ENCODE peak calls at places on chromosome 1, in eight cellular contexts. N, U, Q, R, E, W, D and K are unnamed samples. For H3K4me1, the result is how much of the 10 kb centered on the place peaks cover.

GRCh38 chr1:222334026-222334680 is 213.8 kb downstream of the HHIPL2 start:
- DNase-seq in N (no peak), U (no peak), Q (no peak), R (no peak), E (no peak), W (no peak), D (no peak), K (no peak)

GRCh38 chr1:89980605-89981004 is 14.3 kb upstream of the ZNF326 start:
- DNase-seq in N (no peak), U (no peak), Q (no peak), R (no peak), E (no peak), W (no peak), D (no peak), K (no peak)

GRCh38 chr1:28091043-28091781 is 2.8 kb upstream of the EYA3 start:
- DNase-seq in N (peak), U (peak), Q (peak), R (peak), E (peak), W (peak), D (peak), K (peak)

GRCh38 chr1:19442150-19443096 is 42.9 kb downstream of the CAPZB start:
- DNase-seq in N (no peak), U (no peak), Q (no peak), R (no peak), E (no peak), W (no peak), D (no peak), K (no peak)

GRCh38 chr1:194485432-194485831 is 1299.0 kb upstream of the B3GALT2 start:
- DNase-seq in N (no peak), U (no peak), Q (no peak), R (no peak), E (no peak), W (no peak), D (no peak), K (no peak)

GRCh38 chr1:207890136-207890738 is 20.7 kb downstream of the CD34 start:
- DNase-seq in N (no peak), U (no peak), Q (no peak), R (peak), E (peak), W (peak), D (peak), K (no peak)

GRCh38 chr1:202275061-202275770 is 66.5 kb downstream of the UBE2T start:
- DNase-seq in N (no peak), U (no peak), Q (no peak), R (no peak), E (peak), W (no peak), D (no peak), K (no peak)

GRCh38 chr1:19739628-19740027 is 60.1 kb downstream of the TMCO4 start:
- DNase-seq in N (no peak), U (no peak), Q (no peak), R (no peak), E (no peak), W (no peak), D (no peak), K (no peak)

GRCh38 chr1:2269922-2270259 is 41.8 kb downstream of the SKI start:
- DNase-seq in N (no peak), U (no peak), Q (no peak), R (no peak), E (no peak), W (no peak), D (no peak), K (no peak)

GRCh38 chr1:109762821-109763645 is 690 bp downstream of the EPS8L3 start:
- DNase-seq in N (peak), U (no peak), Q (peak), R (peak), E (peak), W (peak), D (peak), K (peak)

GRCh38 chr1:92108631-92109030 is 28.5 kb downstream of the BTBD8 start:
- DNase-seq in N (no peak), U (no peak), Q (no peak), R (no peak), E (no peak), W (no peak), D (no peak), K (no peak)
- H3K4me1 ChIP-seq in N (under half), U (under half), Q (under half), R (under half), E (under half), W (under half), D (under half), K (under half)

GRCh38 chr1:234987415-234988159 is 141.1 kb downstream of the TOMM20 start:
- DNase-seq in N (peak), U (peak), Q (no peak), R (peak), E (peak), W (peak), D (peak), K (no peak)

GRCh38 chr1:234985007-234985370 is 143.6 kb downstream of the TOMM20 start:
- DNase-seq in N (no peak), U (no peak), Q (no peak), R (no peak), E (no peak), W (no peak), D (no peak), K (no peak)

GRCh38 chr1:234983554-234983911 is 145.1 kb downstream of the TOMM20 start:
- DNase-seq in N (no peak), U (no peak), Q (no peak), R (no peak), E (no peak), W (no peak), D (no peak), K (no peak)

GRCh38 chr1:234986750-234987414 is 141.8 kb downstream of the TOMM20 start:
- DNase-seq in N (no peak), U (no peak), Q (no peak), R (no peak), E (no peak), W (no peak), D (peak), K (no peak)

GRCh38 chr1:234985531-234986294 is 142.9 kb downstream of the TOMM20 start:
- DNase-seq in N (no peak), U (no peak), Q (no peak), R (no peak), E (no peak), W (no peak), D (no peak), K (no peak)
- H3K4me1 ChIP-seq in N (under half), U (half or more), Q (under half), R (under half), E (under half), W (half or more), D (under half), K (under half)

GRCh38 chr1:8408151-8408839 is 90.4 kb downstream of the SLC45A1 start:
- DNase-seq in N (peak), U (no peak), Q (no peak), R (peak), E (peak), W (peak), D (peak), K (no peak)

GRCh38 chr1:8409107-8409506 is 91.2 kb downstream of the SLC45A1 start:
- DNase-seq in N (peak), U (peak), Q (no peak), R (no peak), E (no peak), W (no peak), D (no peak), K (no peak)

GRCh38 chr1:8406946-8407345 is 89.0 kb downstream of the SLC45A1 start:
- DNase-seq in N (no peak), U (no peak), Q (no peak), R (no peak), E (no peak), W (no peak), D (no peak), K (no peak)

GRCh38 chr1:8406011-8406410 is 88.1 kb downstream of the SLC45A1 start:
- DNase-seq in N (no peak), U (no peak), Q (no peak), R (no peak), E (no peak), W (no peak), D (no peak), K (no peak)

DNA sequence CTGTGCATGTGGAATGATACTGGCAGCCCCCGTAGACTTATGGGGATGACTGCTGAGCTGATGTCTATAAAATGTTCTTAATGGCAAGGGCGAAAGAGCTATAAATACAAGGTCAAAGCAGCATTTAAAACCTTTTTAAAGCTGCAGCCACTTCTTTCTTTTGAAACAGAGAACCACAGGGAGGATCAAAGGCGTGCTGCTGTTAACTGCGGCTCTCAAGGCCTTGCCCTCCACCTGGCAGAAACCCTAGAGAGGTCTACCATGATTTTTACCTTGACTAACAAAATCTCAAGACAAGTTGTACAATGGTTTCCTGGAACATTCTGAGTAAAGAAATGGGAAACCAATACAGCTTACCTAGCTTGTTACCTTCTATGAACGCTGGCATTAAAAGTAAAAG is 89.7 kb downstream of the SLC45A1 start:
- DNase-seq in N (no peak), U (no peak), Q (no peak), R (no peak), E (no peak), W (no peak), D (no peak), K (no peak)
- H3K4me1 ChIP-seq in N (half or more), U (under half), Q (under half), R (half or more), E (half or more), W (half or more), D (half or more), K (under half)

DNA sequence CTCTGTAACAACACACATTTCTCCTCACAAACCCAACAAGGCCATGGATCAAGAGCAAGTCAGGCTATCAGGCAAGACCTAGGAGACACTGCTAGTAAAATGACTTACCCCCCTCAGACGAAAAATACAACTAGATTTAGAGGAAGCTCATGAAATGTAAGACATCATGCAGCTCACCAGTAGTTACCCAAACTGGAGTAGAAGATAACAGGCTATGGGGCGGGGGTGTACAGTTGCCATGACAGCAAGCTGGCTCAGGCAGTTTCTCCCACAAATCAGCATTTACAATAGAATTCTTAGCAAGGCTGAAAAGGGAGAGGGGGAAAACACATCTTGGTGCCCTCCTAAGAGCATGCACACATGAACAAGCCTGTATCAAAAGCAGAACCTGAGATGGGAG is 13.9 kb downstream of the TPM3 start:
- DNase-seq in N (no peak), U (no peak), Q (no peak), R (no peak), E (no peak), W (no peak), D (no peak), K (no peak)
- H3K4me1 ChIP-seq in N (under half), U (under half), Q (under half), R (half or more), E (under half), W (half or more), D (half or more), K (under half)